ENCODE peak calls at places on chromosomes 4 and X, in eight cellular contexts. H is stromal cell of bone marrow, P is uterus, N is pons, Q is MM.1S, Y is T-helper 1 cell, E is NCI-H1092, A is cerebellar nuclear complex. I is an unnamed sample.
A peak's percentile ranks its signal among the peaks of the same experiment; 100 is the strongest.

GRCh38 chrX:38664285-38664684 is 102.9 kb downstream of the TSPAN7 start:
- DNase-seq in H (peak; percentile 33), P (no peak), N (peak; percentile 70), Q (peak; percentile 30), Y (no peak), E (peak; percentile 5), A (no peak), I (peak; percentile 13)

GRCh38 chr4:48315728-48316630 is 25.4 kb upstream of the SLAIN2 start:
- DNase-seq in H (peak; percentile 57), P (no peak), N (peak; percentile 43), Q (peak; percentile 44), Y (peak; percentile 3), E (peak; percentile 9), A (no peak), I (peak; percentile 53)

GRCh38 chrX:150731795-150732194 is 38.6 kb downstream of the MTMR1 start:
- DNase-seq in H (peak; percentile 93), P (peak; percentile 20), N (no peak), Q (no peak), Y (no peak), E (no peak), A (no peak), I (no peak)

GRCh38 chr4:122798101-122798500 is 28.5 kb upstream of the FGF2 start:
- DNase-seq in H (peak; percentile 96), P (peak; percentile 44), N (peak; percentile 66), Q (peak; percentile 66), Y (no peak), E (no peak), A (no peak), I (no peak)

GRCh38 chrX:37425370-37425769 is 76.2 kb downstream of the PRRG1 start:
- DNase-seq in H (no peak), P (no peak), N (no peak), Q (no peak), Y (no peak), E (no peak), A (no peak), I (no peak)

GRCh38 chr4:69742596-69742995 is 17.8 kb downstream of the SULT1B1 start:
- DNase-seq in H (no peak), P (no peak), N (no peak), Q (no peak), Y (no peak), E (no peak), A (no peak), I (no peak)

GRCh38 chr4:17072483-17072882 is 174.0 kb upstream of the LDB2 start:
- DNase-seq in H (no peak), P (no peak), N (no peak), Q (no peak), Y (no peak), E (no peak), A (no peak), I (no peak)

GRCh38 chrX:40471965-40472648 is 108.7 kb upstream of the ATP6AP2 start:
- DNase-seq in H (no peak), P (peak; percentile 26), N (peak; percentile 46), Q (peak; percentile 63), Y (peak; percentile 6), E (peak; percentile 26), A (no peak), I (peak; percentile 4)

GRCh38 chr4:182089326-182089725 is 153.9 kb upstream of the TENM3 start:
- DNase-seq in H (no peak), P (no peak), N (no peak), Q (peak; percentile 36), Y (no peak), E (no peak), A (no peak), I (no peak)

GRCh38 chr4:106676173-106676921 is 307.8 kb upstream of the GIMD1 start:
- DNase-seq in H (peak; percentile 31), P (no peak), N (no peak), Q (no peak), Y (no peak), E (no peak), A (no peak), I (no peak)

GRCh38 chr4:95847908-95848468 is 8.1 kb downstream of the PDHA2 start:
- DNase-seq in H (no peak), P (no peak), N (peak; percentile 42), Q (no peak), Y (no peak), E (no peak), A (no peak), I (no peak)

GRCh38 chr4:143559757-143560147 is 46.2 kb downstream of the SMARCA5 start:
- DNase-seq in H (no peak), P (no peak), N (no peak), Q (peak; percentile 24), Y (peak; percentile 28), E (no peak), A (no peak), I (no peak)

GRCh38 chrX:115339441-115340025 is 50.0 kb downstream of the LUZP4 start:
- DNase-seq in H (no peak), P (no peak), N (no peak), Q (no peak), Y (no peak), E (no peak), A (no peak), I (no peak)

GRCh38 chr4:101156619-101157310 is 190.6 kb downstream of the PPP3CA start:
- DNase-seq in H (no peak), P (no peak), N (no peak), Q (no peak), Y (no peak), E (no peak), A (no peak), I (no peak)

GRCh38 chr4:174586651-174587050 is 64.4 kb upstream of the HPGD start:
- DNase-seq in H (no peak), P (no peak), N (no peak), Q (no peak), Y (no peak), E (no peak), A (no peak), I (no peak)

GRCh38 chr4:185305979-185306442 is 89.7 kb downstream of the LRP2BP start:
- DNase-seq in H (peak; percentile 92), P (no peak), N (peak; percentile 80), Q (no peak), Y (no peak), E (no peak), A (no peak), I (no peak)

GRCh38 chrX:153554519-153555167 is 37.2 kb downstream of the ATP2B3 start:
- DNase-seq in H (peak; percentile 14), P (peak; percentile 55), N (peak; percentile 83), Q (peak; percentile 15), Y (peak; percentile 52), E (peak; percentile 20), A (no peak), I (peak; percentile 53)

GRCh38 chr4:8665406-8666360 is 73.1 kb downstream of the CPZ start:
- DNase-seq in H (no peak), P (no peak), N (no peak), Q (no peak), Y (no peak), E (no peak), A (no peak), I (no peak)

GRCh38 chr4:188435381-188435780 is 296.1 kb downstream of the TRIML1 start:
- DNase-seq in H (peak; percentile 21), P (no peak), N (no peak), Q (no peak), Y (no peak), E (no peak), A (no peak), I (no peak)

GRCh38 chrX:68732906-68733493 is 85.5 kb downstream of the STARD8 start:
- DNase-seq in H (peak; percentile 20), P (peak; percentile 43), N (peak; percentile 6), Q (peak; percentile 36), Y (peak; percentile 49), E (peak; percentile 40), A (no peak), I (peak; percentile 44)